ENCODE peak calls at places on chromosomes 7 and 10, in four cellular contexts. One of them, this sample, is unnamed.

GRCh38 chr10:71396714-71397339 is at the start of gene CDH23:
- DNase-seq in dermis microvascular lymphatic vessel endothelial cell: no peak
- DNase-seq in NCI-H1436: peak; percentile 45
- DNase-seq in epithelial cell of esophagus: no peak
- DNase-seq in this sample: peak; percentile 34

GRCh38 chr10:49187950-49188761 is at the start of gene TMEM273:
- DNase-seq in epithelial cell of esophagus: no peak
- DNase-seq in NCI-H1436: peak; percentile 7
- DNase-seq in dermis microvascular lymphatic vessel endothelial cell: no peak
- DNase-seq in this sample: no peak

GRCh38 chr10:79628988-79629954 is 18.5 kb downstream of the SFTPA1 start:
- DNase-seq in dermis microvascular lymphatic vessel endothelial cell: no peak
- DNase-seq in NCI-H1436: no peak
- DNase-seq in epithelial cell of esophagus: no peak
- DNase-seq in this sample: no peak

GRCh38 chr7:152000191-152000590 is 25.3 kb upstream of the GALNT11 start:
- DNase-seq in dermis microvascular lymphatic vessel endothelial cell: no peak
- DNase-seq in epithelial cell of esophagus: no peak
- DNase-seq in NCI-H1436: no peak
- DNase-seq in this sample: no peak

GRCh38 chr7:34762769-34763168 is 104.8 kb downstream of the NPSR1 start:
- DNase-seq in NCI-H1436: no peak
- DNase-seq in epithelial cell of esophagus: peak; percentile 60
- DNase-seq in dermis microvascular lymphatic vessel endothelial cell: no peak
- DNase-seq in this sample: no peak

GRCh38 chr7:34493752-34494151 is 164.3 kb upstream of the NPSR1 start:
- DNase-seq in dermis microvascular lymphatic vessel endothelial cell: no peak
- DNase-seq in epithelial cell of esophagus: no peak
- DNase-seq in NCI-H1436: no peak
- DNase-seq in this sample: no peak

GRCh38 chr7:155809332-155809946 is 2.8 kb downstream of the SHH start:
- DNase-seq in dermis microvascular lymphatic vessel endothelial cell: no peak
- DNase-seq in NCI-H1436: no peak
- DNase-seq in epithelial cell of esophagus: no peak
- DNase-seq in this sample: no peak

GRCh38 chr7:40654171-40654570 is 519.4 kb downstream of the SUGCT start:
- DNase-seq in dermis microvascular lymphatic vessel endothelial cell: no peak
- DNase-seq in epithelial cell of esophagus: no peak
- DNase-seq in NCI-H1436: no peak
- DNase-seq in this sample: no peak

GRCh38 chr10:71397340-71398212 is 856 bp downstream of the CDH23 start:
- DNase-seq in dermis microvascular lymphatic vessel endothelial cell: no peak
- DNase-seq in NCI-H1436: no peak
- DNase-seq in epithelial cell of esophagus: no peak
- DNase-seq in this sample: no peak

GRCh38 chr10:46290101-46290884 is 3.5 kb downstream of the ANTXRL start:
- DNase-seq in NCI-H1436: no peak
- DNase-seq in epithelial cell of esophagus: no peak
- DNase-seq in dermis microvascular lymphatic vessel endothelial cell: no peak
- DNase-seq in this sample: no peak

GRCh38 chr7:50146692-50147091 is 53.6 kb upstream of the ZPBP start:
- DNase-seq in dermis microvascular lymphatic vessel endothelial cell: no peak
- DNase-seq in epithelial cell of esophagus: no peak
- DNase-seq in NCI-H1436: peak; percentile 85
- DNase-seq in this sample: peak; percentile 29

This sample was measured in NCI-H774.